ENCODE peak calls at places on chromosomes 16 and 17, in six cellular contexts. Y, R, T, X, C and I are unnamed samples.

GRCh38 chr17:77227461-77228223 is 86.9 kb downstream of the SEC14L1 start:
- DNase-seq in Y (no peak), R (no peak), T (no peak), X (no peak), C (no peak), I (no peak)

GRCh38 chr16:47388705-47389104 is 72.2 kb downstream of the ITFG1 start:
- DNase-seq in Y (no peak), R (no peak), T (no peak), X (no peak), C (no peak), I (no peak)

GRCh38 chr16:87621976-87622713 is 19.8 kb downstream of the JPH3 start:
- DNase-seq in Y (no peak), R (no peak), T (no peak), X (no peak), C (no peak), I (no peak)

GRCh38 chr17:59440757-59441458 is 109.5 kb downstream of the YPEL2 start:
- DNase-seq in Y (peak), R (peak), T (peak), X (peak), C (peak), I (peak)

GRCh38 chr16:48067388-48067787 is 88.4 kb downstream of the ABCC12 start:
- DNase-seq in Y (no peak), R (no peak), T (no peak), X (no peak), C (no peak), I (no peak)

GRCh38 chr17:27329146-27329805 is 35.4 kb downstream of the WSB1 start:
- DNase-seq in Y (no peak), R (no peak), T (no peak), X (no peak), C (no peak), I (no peak)

GRCh38 chr17:28404812-28405570 is 1.0 kb downstream of the SLC46A1 start:
- DNase-seq in Y (no peak), R (peak), T (no peak), X (no peak), C (no peak), I (no peak)

GRCh38 chr17:55348749-55349354 is 72.8 kb downstream of the MMD start:
- DNase-seq in Y (peak), R (no peak), T (peak), X (peak), C (peak), I (peak)

GRCh38 chr17:73493212-73493814 is 150.9 kb downstream of the SDK2 start:
- DNase-seq in Y (no peak), R (no peak), T (no peak), X (no peak), C (no peak), I (no peak)

GRCh38 chr16:1983053-1983543 is 895 bp upstream of the GFER start:
- DNase-seq in Y (no peak), R (no peak), T (no peak), X (no peak), C (no peak), I (no peak)
- H3K27ac ChIP-seq in Y (no peak), R (peak), T (peak), X (peak), C (no peak), I (peak)

GRCh38 chr17:39090832-39091622 is 60.4 kb downstream of the PLXDC1 start:
- DNase-seq in Y (no peak), R (no peak), T (no peak), X (no peak), C (no peak), I (no peak)
- H3K27ac ChIP-seq in Y (no peak), R (no peak), T (no peak), X (no peak), C (no peak), I (no peak)

GRCh38 chr16:13062219-13062618 is 160.8 kb downstream of the SHISA9 start:
- DNase-seq in Y (no peak), R (no peak), T (no peak), X (no peak), C (no peak), I (no peak)

GRCh38 chr16:13060932-13061331 is 159.5 kb downstream of the SHISA9 start:
- DNase-seq in Y (no peak), R (no peak), T (no peak), X (no peak), C (no peak), I (no peak)

GRCh38 chr16:13055480-13055879 is 154.1 kb downstream of the SHISA9 start:
- DNase-seq in Y (no peak), R (no peak), T (no peak), X (no peak), C (no peak), I (no peak)

GRCh38 chr16:13056607-13057006 is 155.2 kb downstream of the SHISA9 start:
- DNase-seq in Y (no peak), R (no peak), T (no peak), X (no peak), C (no peak), I (no peak)
- H3K27ac ChIP-seq in Y (no peak), R (no peak), T (no peak), X (no peak), C (no peak), I (no peak)

GRCh38 chr16:56525154-56525720 is 5.4 kb upstream of the BBS2 start:
- DNase-seq in Y (no peak), R (no peak), T (no peak), X (no peak), C (no peak), I (no peak)
- H3K27ac ChIP-seq in Y (no peak), R (no peak), T (no peak), X (no peak), C (no peak), I (no peak)

GRCh38 chr16:51132484-51132883 is 18.6 kb downstream of the SALL1 start:
- DNase-seq in Y (no peak), R (no peak), T (no peak), X (no peak), C (no peak), I (no peak)
- H3K27ac ChIP-seq in Y (no peak), R (no peak), T (no peak), X (no peak), C (no peak), I (no peak)

GRCh38 chr17:82815354-82815753 is 24.5 kb downstream of the ZNF750 start:
- DNase-seq in Y (no peak), R (no peak), T (no peak), X (no peak), C (no peak), I (no peak)
- H3K27ac ChIP-seq in Y (no peak), R (no peak), T (no peak), X (no peak), C (no peak), I (no peak)